ENCODE peak calls at places on chromosomes 12 and 14, in seven cellular contexts. T is GM23338, C is SK-N-MC, Q is mammary epithelial cell, B is neural progenitor cell, A is PC-3, J is MM.1S. K is an unnamed sample.

GRCh38 chr14:95192306-95192705 is 35.0 kb upstream of the DICER1 start:
- DNase-seq in T (no peak), B (peak; percentile 21), J (no peak), C (no peak), Q (no peak), A (no peak), K (no peak)

GRCh38 chr14:58565834-58566233 is 71.9 kb upstream of the DACT1 start:
- DNase-seq in Q (no peak), A (no peak), T (no peak), B (no peak), J (no peak), C (no peak), K (no peak)

GRCh38 chr12:43107401-43107800 is 444.6 kb downstream of the ADAMTS20 start:
- DNase-seq in J (no peak), C (no peak), T (no peak), A (no peak), Q (no peak), B (no peak), K (no peak)

GRCh38 chr12:11178250-11178649 is 7.3 kb downstream of the SMIM10L1 start:
- DNase-seq in Q (no peak), T (no peak), B (no peak), J (no peak), C (no peak), A (no peak), K (no peak)

GRCh38 chr12:80262372-80263170 is 163.2 kb downstream of the OTOGL start:
- DNase-seq in J (no peak), C (no peak), T (no peak), Q (no peak), B (no peak), A (peak; percentile 23), K (peak; percentile 55)

GRCh38 chr14:43896044-43896443 is 611.0 kb downstream of the FSCB start:
- DNase-seq in Q (no peak), C (no peak), A (no peak), B (no peak), T (no peak), J (no peak), K (no peak)

GRCh38 chr12:6820171-6820570 is 1.4 kb upstream of the GPR162 start:
- DNase-seq in B (peak; percentile 66), C (no peak), Q (no peak), A (no peak), T (no peak), J (no peak), K (no peak)

GRCh38 chr12:89373772-89374572 is 21.7 kb upstream of the DUSP6 start:
- DNase-seq in B (no peak), T (no peak), J (no peak), Q (peak; percentile 81), C (peak; percentile 79), A (peak; percentile 76), K (peak; percentile 95)

GRCh38 chr12:118741196-118741595 is 240.1 kb upstream of the SRRM4 start:
- DNase-seq in J (no peak), Q (no peak), C (no peak), A (no peak), B (peak; percentile 21), T (peak; percentile 25), K (no peak)

GRCh38 chr12:3534511-3534910 is 43.5 kb downstream of the PRMT8 start:
- DNase-seq in T (no peak), Q (no peak), J (no peak), B (no peak), C (no peak), A (no peak), K (no peak)

GRCh38 chr12:19915392-19916192 is 452.7 kb upstream of the PDE3A start:
- DNase-seq in Q (no peak), C (no peak), J (peak; percentile 48), T (peak; percentile 68), B (peak; percentile 66), A (peak; percentile 36), K (peak; percentile 31)

GRCh38 chr12:67545298-67545697 is 103.2 kb upstream of the DYRK2 start:
- DNase-seq in C (peak; percentile 47), J (no peak), Q (no peak), T (no peak), B (no peak), A (no peak), K (peak; percentile 71)

GRCh38 chr12:114911196-114911595 is 227.2 kb upstream of the TBX3 start:
- DNase-seq in A (peak; percentile 58), B (no peak), Q (no peak), J (no peak), C (no peak), T (no peak), K (no peak)
- TF ChIP-seq EZH2 in A (no peak), B (no peak), Q (no peak), J (no peak), C (no peak), T (no peak), K (no peak)

GRCh38 chr12:53345486-53346195 is 9.5 kb upstream of the SP7 start:
- DNase-seq in C (peak; percentile 66), Q (no peak), T (peak; percentile 63), A (no peak), J (no peak), B (no peak), K (peak; percentile 94)

GRCh38 chr12:53344824-53345485 is 8.8 kb upstream of the SP7 start:
- DNase-seq in C (no peak), J (peak; percentile 72), Q (peak; percentile 58), B (peak; percentile 86), A (peak; percentile 59), T (peak; percentile 75), K (peak; percentile 72)

GRCh38 chr12:53343978-53344377 is 7.8 kb upstream of the SP7 start:
- DNase-seq in C (no peak), A (no peak), J (no peak), Q (no peak), B (no peak), T (no peak), K (no peak)

GRCh38 chr12:53343449-53343848 is 7.3 kb upstream of the SP7 start:
- DNase-seq in C (no peak), A (no peak), J (no peak), B (no peak), T (no peak), Q (no peak), K (no peak)

GRCh38 chr12:53344487-53344823 is 8.3 kb upstream of the SP7 start:
- DNase-seq in A (no peak), J (no peak), T (no peak), B (no peak), C (no peak), Q (no peak), K (no peak)
- H3K27ac ChIP-seq in A (no peak overlapping the region), J (no peak overlapping the region), T (no peak overlapping the region), B (no peak overlapping the region), C (no peak overlapping the region), Q (no peak overlapping the region), K (no peak overlapping the region)

GRCh38 chr14:28767851-28768548 is 1.4 kb downstream of the FOXG1 start:
- DNase-seq in T (peak; percentile 94), C (no peak), A (no peak), J (no peak), B (peak; percentile 78), Q (no peak), K (no peak)
- TF ChIP-seq EZH2 in T (peak; percentile 81), C (no peak), A (no peak), J (no peak), B (peak; percentile 99), Q (peak; percentile 99), K (peak; percentile 73)

GRCh38 chr12:124386059-124386458 is 91.2 kb downstream of the RFLNA start:
- DNase-seq in B (no peak), T (no peak), J (no peak), A (peak; percentile 81), Q (no peak), C (no peak), K (no peak)
- H3K27ac ChIP-seq in B (no peak overlapping the region), T (no peak overlapping the region), J (no peak overlapping the region), A (peak overlapping the region; percentile 86), Q (no peak overlapping the region), C (no peak overlapping the region), K (no peak overlapping the region)

GRCh38 chr14:61569783-61570182 is 125.5 kb upstream of the HIF1A start:
- DNase-seq in B (no peak), A (peak; percentile 95), Q (peak; percentile 95), J (no peak), C (no peak), T (no peak), K (no peak)

GRCh38 chr14:61570188-61570960 is 124.9 kb upstream of the HIF1A start:
- DNase-seq in T (no peak), A (peak; percentile 70), J (no peak), B (no peak), C (no peak), Q (no peak), K (no peak)

GRCh38 chr14:61568572-61569011 is 126.7 kb upstream of the HIF1A start:
- DNase-seq in C (no peak), J (peak; percentile 42), Q (no peak), A (peak; percentile 57), T (peak; percentile 72), B (peak; percentile 58), K (no peak)

GRCh38 chr14:61567838-61568571 is 127.3 kb upstream of the HIF1A start:
- DNase-seq in Q (no peak), A (no peak), T (peak; percentile 38), B (peak; percentile 71), J (no peak), C (no peak), K (no peak)

GRCh38 chr14:61569308-61569707 is 126.0 kb upstream of the HIF1A start:
- DNase-seq in J (no peak), Q (no peak), C (no peak), A (no peak), T (no peak), B (no peak), K (no peak)
- TF ChIP-seq EZH2 in J (no peak), Q (no peak), C (no peak), A (no peak), T (no peak), B (no peak), K (no peak)

GRCh38 chr14:103949386-103949785 is 7.1 kb upstream of the RD3L start:
- DNase-seq in B (no peak), J (no peak), A (peak; percentile 16), C (no peak), Q (no peak), T (no peak), K (no peak)
- H3K27ac ChIP-seq in B (no peak overlapping the region), J (no peak overlapping the region), A (no peak overlapping the region), C (no peak overlapping the region), Q (no peak overlapping the region), T (no peak overlapping the region), K (no peak overlapping the region)